ENCODE peak calls at places on chromosomes 2 and 18, in ten cellular contexts. J, N, Q, L, W, F, R, X, P and V are unnamed samples.

GRCh38 chr2:37523861-37524362 is 147.5 kb downstream of the CDC42EP3 start:
- DNase-seq in N (no peak), L (peak; percentile 78), X (peak; percentile 22), J (peak; percentile 21), R (no peak), Q (no peak), W (no peak), P (no peak), F (peak; percentile 61), V (peak; percentile 50)

GRCh38 chr2:237315881-237316225 is 98.1 kb downstream of the COL6A3 start:
- DNase-seq in Q (no peak), P (no peak), R (no peak), W (no peak), L (no peak), J (no peak), X (no peak), N (no peak), F (no peak), V (no peak)

GRCh38 chr2:185610301-185610700 is 128.3 kb upstream of the FSIP2 start:
- DNase-seq in F (no peak), X (no peak), N (no peak), W (no peak), Q (no peak), P (no peak), L (no peak), J (no peak), R (no peak), V (no peak)

GRCh38 chr2:236998758-236999157 is 86.9 kb upstream of the COPS8 start:
- DNase-seq in W (no peak), L (no peak), P (peak; percentile 31), J (no peak), X (no peak), N (no peak), F (no peak), Q (no peak), R (no peak), V (no peak)

GRCh38 chr18:62606106-62606505 is 83.3 kb downstream of the ZCCHC2 start:
- DNase-seq in R (no peak), X (no peak), F (no peak), L (no peak), J (no peak), W (no peak), N (no peak), P (no peak), Q (no peak), V (no peak)

GRCh38 chr2:28698545-28698944 is 53.1 kb upstream of the PPP1CB start:
- DNase-seq in X (no peak), J (no peak), W (no peak), Q (no peak), F (no peak), R (no peak), L (no peak), N (no peak), P (no peak), V (no peak)

GRCh38 chr2:23153484-23153883 is 231.5 kb upstream of the KLHL29 start:
- DNase-seq in P (no peak), Q (no peak), R (no peak), F (no peak), W (no peak), L (no peak), N (no peak), X (no peak), J (no peak), V (no peak)

GRCh38 chr2:176292608-176293007 is 23.4 kb downstream of the MTX2 start:
- DNase-seq in R (no peak), J (no peak), N (no peak), P (no peak), L (no peak), W (no peak), X (no peak), Q (no peak), F (no peak), V (no peak)

GRCh38 chr2:172083725-172084483 is 1.4 kb upstream of the DLX1 start:
- DNase-seq in F (no peak), R (no peak), Q (no peak), X (no peak), L (no peak), N (no peak), P (no peak), J (no peak), W (no peak), V (no peak)

GRCh38 chr2:172985139-172985874 is 90.3 kb upstream of the MAP3K20 start:
- DNase-seq in N (peak; percentile 88), W (no peak), L (no peak), Q (no peak), P (peak; percentile 81), R (peak; percentile 53), J (no peak), X (peak; percentile 76), F (peak; percentile 54), V (peak; percentile 61)

GRCh38 chr2:179253226-179253625 is 11.4 kb downstream of the SESTD1 start:
- DNase-seq in X (no peak), F (no peak), P (no peak), J (no peak), N (no peak), R (no peak), W (no peak), Q (no peak), L (no peak), V (no peak)
- H3K9me3 ChIP-seq in X (no peaks in the 10 kb centered on the region), F (no peaks in the 10 kb centered on the region), P (no peaks in the 10 kb centered on the region), J (no peaks in the 10 kb centered on the region), N (no peaks in the 10 kb centered on the region), R (no peaks in the 10 kb centered on the region), W (no peaks in the 10 kb centered on the region), Q (no peaks in the 10 kb centered on the region), L (no peaks in the 10 kb centered on the region), V (no peaks in the 10 kb centered on the region)

GRCh38 chr2:182941121-182941713 is 74.8 kb upstream of the FRZB start:
- DNase-seq in R (no peak), N (no peak), L (no peak), X (no peak), P (no peak), F (no peak), Q (no peak), W (no peak), J (no peak), V (no peak)

GRCh38 chr2:182942756-182943155 is 76.3 kb upstream of the FRZB start:
- DNase-seq in R (no peak), W (no peak), N (no peak), F (no peak), Q (no peak), L (no peak), X (no peak), J (no peak), P (no peak), V (no peak)

GRCh38 chr2:182941939-182942338 is 75.5 kb upstream of the FRZB start:
- DNase-seq in P (no peak), Q (no peak), L (no peak), F (no peak), W (no peak), N (no peak), R (no peak), J (no peak), X (no peak), V (no peak)

GRCh38 chr2:182946949-182947348 is 80.5 kb upstream of the FRZB start:
- DNase-seq in F (no peak), P (no peak), R (no peak), J (no peak), X (no peak), N (no peak), Q (no peak), L (no peak), W (no peak), V (no peak)

DNA sequence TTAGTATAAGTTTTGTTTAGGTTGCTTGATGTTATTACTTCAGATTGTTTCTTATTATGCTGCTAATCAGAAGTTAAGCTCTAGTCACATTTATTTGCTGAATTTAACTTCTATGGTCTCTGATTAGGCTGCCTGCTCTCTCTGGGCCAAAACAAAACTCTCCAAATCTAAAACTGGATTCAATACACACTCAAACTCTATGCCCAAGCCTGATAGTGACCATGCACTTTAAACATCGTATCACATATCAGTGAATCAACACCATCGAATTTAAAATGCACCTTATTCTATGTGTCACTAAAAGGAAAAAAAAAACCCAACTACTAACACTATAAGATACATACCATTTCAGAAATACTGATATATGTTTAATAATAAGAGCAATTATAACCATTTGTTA is 76.9 kb upstream of the FRZB start:
- DNase-seq in F (no peak), N (no peak), W (no peak), L (no peak), X (no peak), Q (no peak), R (no peak), J (no peak), P (no peak), V (no peak)
- H3K4me3 ChIP-seq in F (no peak overlapping the region), N (no peak overlapping the region), W (no peak overlapping the region), L (no peak overlapping the region), X (no peak overlapping the region), Q (no peak overlapping the region), R (no peak overlapping the region), J (no peak overlapping the region), P (no peak overlapping the region), V (no peak overlapping the region)

GRCh38 chr2:51601706-51602105 is 569.8 kb upstream of the NRXN1 start:
- DNase-seq in Q (no peak), R (no peak), P (no peak), X (no peak), W (no peak), L (no peak), J (no peak), N (no peak), F (no peak), V (no peak)
- H3K9me3 ChIP-seq in Q (no peaks in the 10 kb centered on the region), R (peaks cover 6% of the 10 kb centered on the region), P (peaks cover 27% of the 10 kb centered on the region), X (no peaks in the 10 kb centered on the region), W (no peaks in the 10 kb centered on the region), L (no peaks in the 10 kb centered on the region), J (no peaks in the 10 kb centered on the region), N (no peaks in the 10 kb centered on the region), F (no peaks in the 10 kb centered on the region), V (peaks cover 5% of the 10 kb centered on the region)

GRCh38 chr2:109616184-109616583 is 2.0 kb downstream of the SOWAHC start:
- DNase-seq in W (no peak), L (no peak), F (no peak), X (no peak), R (no peak), P (no peak), N (no peak), J (no peak), Q (no peak), V (no peak)
- H3K4me3 ChIP-seq in W (no peak overlapping the region), L (peak overlapping the region; percentile 70), F (no peak overlapping the region), X (no peak overlapping the region), R (peak overlapping the region; percentile 47), P (peak overlapping the region; percentile 69), N (no peak overlapping the region), J (peak overlapping the region; percentile 77), Q (peak overlapping the region; percentile 78), V (no peak overlapping the region)

GRCh38 chr2:218419630-218420216 is 800 bp downstream of the VIL1 start:
- DNase-seq in J (no peak), W (no peak), Q (no peak), L (no peak), R (no peak), X (no peak), P (no peak), N (no peak), F (no peak), V (no peak)
- H3K9me3 ChIP-seq in J (no peaks in the 10 kb centered on the region), W (no peaks in the 10 kb centered on the region), Q (no peaks in the 10 kb centered on the region), L (no peaks in the 10 kb centered on the region), R (no peaks in the 10 kb centered on the region), X (no peaks in the 10 kb centered on the region), P (no peaks in the 10 kb centered on the region), N (no peaks in the 10 kb centered on the region), F (no peaks in the 10 kb centered on the region), V (no peaks in the 10 kb centered on the region)